ENCODE peak calls at places on chromosomes 11 and 22, in ten cellular contexts. I is body of pancreas; A is A549; M is CD8-positive, alpha-beta T cell; Y is fibroblast of mammary gland; B is cardiac fibroblast; S is cardiac muscle cell; N is astrocyte of the spinal cord; O is heart right ventricle; K is Peyer's patch. U is an unnamed sample.

GRCh38 chr22:26893034-26893710 is 235.8 kb downstream of the MIAT start:
- DNase-seq in I (no peak), A (no peak), M (no peak), Y (no peak), B (no peak), S (no peak), N (no peak), O (no peak), K (no peak), U (no peak)

GRCh38 chr11:64757549-64758329 is 2.0 kb downstream of the PYGM start:
- DNase-seq in I (no peak), A (no peak), M (no peak), Y (no peak), B (no peak), S (no peak), N (no peak), O (no peak), K (no peak), U (no peak)

GRCh38 chr22:35703861-35704584 is 13.6 kb upstream of the APOL5 start:
- DNase-seq in I (no peak), A (no peak), M (no peak), Y (peak; percentile 45), B (no peak), S (peak; percentile 54), N (peak; percentile 58), O (no peak), K (no peak), U (no peak)

GRCh38 chr22:17943533-17944204 is 80.7 kb downstream of the MICAL3 start:
- DNase-seq in I (peak; percentile 44), A (no peak), M (no peak), Y (no peak), B (no peak), S (no peak), N (no peak), O (no peak), K (no peak), U (no peak)

GRCh38 chr11:129705341-129705740 is 110.3 kb upstream of the TMEM45B start:
- DNase-seq in I (no peak), A (no peak), M (no peak), Y (no peak), B (no peak), S (no peak), N (no peak), O (no peak), K (no peak), U (no peak)

GRCh38 chr11:58926251-58926650 is 13.0 kb upstream of the GLYATL1 start:
- DNase-seq in I (no peak), A (no peak), M (no peak), Y (peak; percentile 46), B (peak; percentile 27), S (no peak), N (peak; percentile 17), O (no peak), K (no peak), U (no peak)

GRCh38 chr11:95461858-95462257 is 230.9 kb upstream of the SESN3 start:
- DNase-seq in I (no peak), A (no peak), M (no peak), Y (no peak), B (no peak), S (no peak), N (no peak), O (no peak), K (no peak), U (no peak)

GRCh38 chr11:61000426-61000825 is 28.9 kb downstream of the CD6 start:
- DNase-seq in I (no peak), A (no peak), M (no peak), Y (no peak), B (no peak), S (no peak), N (no peak), O (no peak), K (no peak), U (no peak)

GRCh38 chr22:17402304-17402703 is 33.0 kb downstream of the CECR2 start:
- DNase-seq in I (no peak), A (no peak), M (no peak), Y (no peak), B (no peak), S (no peak), N (no peak), O (no peak), K (no peak), U (no peak)

GRCh38 chr11:132962026-132962425 is 570.3 kb downstream of the OPCML start:
- DNase-seq in I (no peak), A (no peak), M (no peak), Y (no peak), B (peak; percentile 19), S (peak; percentile 56), N (peak; percentile 64), O (no peak), K (no peak), U (peak; percentile 39)

GRCh38 chr22:45994516-45995404 is 17.8 kb upstream of the WNT7B start:
- DNase-seq in I (peak; percentile 87), A (peak; percentile 55), M (peak; percentile 82), Y (peak; percentile 64), B (peak; percentile 68), S (peak; percentile 74), N (peak; percentile 49), O (peak; percentile 91), K (peak; percentile 90), U (no peak)

GRCh38 chr11:11011617-11012016 is 153.8 kb upstream of the ZBED5 start:
- DNase-seq in I (no peak), A (no peak), M (no peak), Y (no peak), B (no peak), S (no peak), N (no peak), O (no peak), K (no peak), U (no peak)

DNA sequence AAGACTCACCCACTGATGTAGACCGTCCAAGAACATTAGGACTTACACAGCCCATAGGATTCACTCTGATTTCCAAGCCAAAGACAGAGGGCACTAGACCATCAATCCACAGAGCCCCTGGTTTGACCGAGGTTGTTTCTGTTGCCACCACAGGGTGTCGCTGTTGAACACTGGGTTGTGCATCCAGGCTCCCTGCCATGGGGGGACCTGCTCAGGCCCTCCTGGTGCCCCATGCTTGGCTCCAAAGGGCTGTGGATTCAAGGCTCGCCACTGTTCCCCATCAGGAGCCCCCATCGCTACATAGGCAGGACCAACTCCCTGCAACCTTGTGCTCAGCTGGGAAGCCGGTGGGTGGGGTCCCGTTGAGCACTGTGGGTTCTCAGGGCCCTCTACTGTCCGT is 128.0 kb upstream of the ANO1 start:
- DNase-seq in I (no peak), A (peak; percentile 52), M (no peak), Y (peak; percentile 15), B (peak; percentile 26), S (no peak), N (peak; percentile 12), O (no peak), K (no peak), U (no peak)
- TF ChIP-seq CTCF in I (no peak), A (peak; percentile 38), M (peak; percentile 14), Y (peak; percentile 39), B (peak; percentile 39), S (peak; percentile 45), N (peak; percentile 62), O (peak; percentile 49), K (no peak), U (peak; percentile 52)

GRCh38 chr22:27993774-27994350 is 74.8 kb upstream of the PITPNB start:
- DNase-seq in I (no peak), A (no peak), M (no peak), Y (no peak), B (no peak), S (no peak), N (no peak), O (no peak), K (peak; percentile 37), U (no peak)
- H3K4me3 ChIP-seq in I (no peak overlapping the region), A (no peak overlapping the region), M (no peak overlapping the region), Y (no peak overlapping the region), B (no peak overlapping the region), S (no peak overlapping the region), N (no peak overlapping the region), O (no peak overlapping the region), K (no peak overlapping the region), U (no peak overlapping the region)

GRCh38 chr11:30508594-30508993 is 77.6 kb downstream of the MPPED2 start:
- DNase-seq in I (no peak), A (no peak), M (no peak), Y (no peak), B (no peak), S (no peak), N (no peak), O (no peak), K (no peak), U (no peak)
- TF ChIP-seq CTCF in I (no peak), A (no peak), M (no peak), Y (no peak), B (no peak), S (no peak), N (no peak), O (no peak), K (no peak), U (no peak)

GRCh38 chr22:42437488-42438292 is 5.5 kb upstream of the NFAM1 start:
- DNase-seq in I (peak; percentile 77), A (peak; percentile 58), M (peak; percentile 86), Y (peak; percentile 39), B (peak; percentile 48), S (peak; percentile 57), N (peak; percentile 13), O (peak; percentile 79), K (peak; percentile 91), U (no peak)

GRCh38 chr22:42438293-42438650 is 6.1 kb upstream of the NFAM1 start:
- DNase-seq in I (no peak), A (no peak), M (no peak), Y (no peak), B (no peak), S (no peak), N (no peak), O (no peak), K (no peak), U (no peak)

GRCh38 chr22:42439021-42439420 is 6.8 kb upstream of the NFAM1 start:
- DNase-seq in I (no peak), A (no peak), M (no peak), Y (no peak), B (no peak), S (no peak), N (no peak), O (no peak), K (no peak), U (no peak)

GRCh38 chr22:42440728-42441127 is 8.5 kb upstream of the NFAM1 start:
- DNase-seq in I (no peak), A (no peak), M (no peak), Y (no peak), B (no peak), S (no peak), N (no peak), O (no peak), K (no peak), U (no peak)

DNA sequence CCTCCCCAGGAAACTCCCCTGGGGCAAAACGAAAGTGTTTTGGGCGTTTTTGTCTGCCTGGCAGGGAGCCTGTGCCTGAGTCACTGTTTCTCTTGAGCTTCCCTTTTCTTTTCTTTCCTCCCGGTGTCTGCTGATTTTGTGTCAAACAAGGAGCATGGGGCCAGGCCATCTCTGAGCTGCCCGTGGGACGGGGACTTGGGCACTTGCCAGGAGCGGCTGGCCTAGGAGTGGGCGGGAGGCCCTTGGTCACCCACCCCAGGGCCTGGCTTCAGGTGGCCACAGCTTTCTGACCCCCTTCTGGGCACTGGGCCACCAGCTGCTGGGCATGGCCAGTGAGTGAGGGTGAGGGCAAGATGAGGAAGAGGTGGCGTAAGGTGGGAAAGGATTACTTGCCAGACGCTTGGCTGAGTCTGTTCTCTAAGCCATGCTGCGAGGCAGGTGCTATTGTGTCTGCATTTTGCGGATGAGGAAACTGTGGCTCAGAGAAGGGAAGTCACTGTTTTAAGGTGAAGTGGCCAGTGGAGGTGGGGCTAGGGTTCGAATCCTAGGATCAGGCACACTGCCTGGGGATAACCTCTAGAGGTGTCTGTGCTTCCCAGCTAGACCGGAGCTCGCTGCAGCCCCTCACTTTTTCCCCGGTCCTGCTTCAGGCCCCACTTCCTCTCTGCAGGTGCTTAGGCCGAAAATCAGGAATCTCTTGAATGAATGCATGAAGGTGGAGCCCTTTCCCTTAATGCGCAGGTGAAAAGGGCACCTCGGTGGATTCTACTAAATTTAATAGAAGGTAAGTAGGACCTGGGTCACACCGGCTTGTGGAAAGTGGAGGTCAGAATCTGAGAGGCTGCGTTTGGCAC is 7.8 kb upstream of the NFAM1 start:
- DNase-seq in I (peak; percentile 28), A (no peak), M (no peak), Y (peak; percentile 47), B (peak; percentile 48), S (peak; percentile 40), N (peak; percentile 41), O (peak; percentile 40), K (peak; percentile 54), U (no peak)
- H3K4me3 ChIP-seq in I (no peak overlapping the region), A (no peak overlapping the region), M (no peak overlapping the region), Y (peak overlapping the region; percentile 15), B (no peak overlapping the region), S (no peak overlapping the region), N (peak overlapping the region; percentile 1), O (no peak overlapping the region), K (no peak overlapping the region), U (no peak overlapping the region)